ENCODE peak calls at places on chromosomes 3 and 15, in four cellular contexts. R, C, L and B are unnamed samples.

GRCh38 chr3:128242818-128243601 is 89.7 kb downstream of the EEFSEC start:
- DNase-seq in R (peak; percentile 19), L (peak; percentile 46), C (no peak), B (no peak)

GRCh38 chr15:29114277-29115092 is 155.1 kb downstream of the NSMCE3 start:
- DNase-seq in L (no peak), R (no peak), C (no peak), B (no peak)

GRCh38 chr3:60703956-60704736 is 547.1 kb downstream of the FHIT start:
- DNase-seq in R (peak; percentile 66), C (no peak), L (peak; percentile 62), B (no peak)

GRCh38 chr15:63880019-63880418 is 46.3 kb upstream of the HERC1 start:
- DNase-seq in L (no peak), C (no peak), R (no peak), B (no peak)

GRCh38 chr15:31360843-31361763 is 34.5 kb downstream of the KLF13 start:
- DNase-seq in L (no peak), R (no peak), C (no peak), B (no peak)

GRCh38 chr15:82064824-82065223 is 19.0 kb upstream of the MEX3B start:
- DNase-seq in C (no peak), L (peak; percentile 12), R (peak; percentile 65), B (no peak)

GRCh38 chr3:144162042-144162441 is 190.4 kb downstream of the DIPK2A start:
- DNase-seq in C (no peak), R (peak; percentile 89), L (peak; percentile 7), B (no peak)

GRCh38 chr3:177596822-177597271 is 399.6 kb upstream of the TBL1XR1 start:
- DNase-seq in R (no peak), C (no peak), L (no peak), B (no peak)

GRCh38 chr3:111033470-111034108 is 38.0 kb upstream of the NECTIN3 start:
- DNase-seq in L (no peak), C (no peak), R (peak; percentile 12), B (no peak)

GRCh38 chr3:122074621-122075265 is 19.6 kb downstream of the CD86 start:
- DNase-seq in L (no peak), C (no peak), R (no peak), B (no peak)

GRCh38 chr3:38964646-38965045 is 87.1 kb downstream of the SCN11A start:
- DNase-seq in C (no peak), R (no peak), L (no peak), B (no peak)

GRCh38 chr3:135990903-135991302 is 25.4 kb downstream of the PPP2R3A start:
- DNase-seq in C (no peak), L (no peak), R (no peak), B (no peak)

GRCh38 chr3:135989247-135989646 is 23.7 kb downstream of the PPP2R3A start:
- DNase-seq in R (peak; percentile 31), L (no peak), C (no peak), B (no peak)

GRCh38 chr3:135994708-135995335 is 29.3 kb downstream of the PPP2R3A start:
- DNase-seq in R (no peak), L (no peak), C (no peak), B (no peak)

GRCh38 chr3:135991621-135992020 is 26.1 kb downstream of the PPP2R3A start:
- DNase-seq in R (no peak), L (no peak), C (no peak), B (no peak)

GRCh38 chr3:135992072-135992471 is 26.5 kb downstream of the PPP2R3A start:
- DNase-seq in L (peak; percentile 72), C (no peak), R (peak; percentile 92), B (no peak)
- H3K9ac ChIP-seq in L (peak overlapping the region; percentile 56), C (no peak overlapping the region), R (no peak overlapping the region), B (no peak overlapping the region)

GRCh38 chr3:58567251-58567515 is 10.0 kb downstream of the FAM107A start:
- DNase-seq in L (no peak), R (no peak), C (no peak), B (no peak)
- H3K18ac ChIP-seq in L (no peak overlapping the region), R (no peak overlapping the region), C (no peak overlapping the region), B (peak overlapping the region; percentile 39)

GRCh38 chr3:50165388-50166308 is 10.5 kb downstream of the SEMA3F start:
- DNase-seq in C (peak; percentile 72), R (peak; percentile 47), L (no peak), B (no peak)
- H3K9ac ChIP-seq in C (peak overlapping the region; percentile 62), R (peak overlapping the region; percentile 54), L (peak overlapping the region; percentile 1), B (peak overlapping the region; percentile 34)

DNA sequence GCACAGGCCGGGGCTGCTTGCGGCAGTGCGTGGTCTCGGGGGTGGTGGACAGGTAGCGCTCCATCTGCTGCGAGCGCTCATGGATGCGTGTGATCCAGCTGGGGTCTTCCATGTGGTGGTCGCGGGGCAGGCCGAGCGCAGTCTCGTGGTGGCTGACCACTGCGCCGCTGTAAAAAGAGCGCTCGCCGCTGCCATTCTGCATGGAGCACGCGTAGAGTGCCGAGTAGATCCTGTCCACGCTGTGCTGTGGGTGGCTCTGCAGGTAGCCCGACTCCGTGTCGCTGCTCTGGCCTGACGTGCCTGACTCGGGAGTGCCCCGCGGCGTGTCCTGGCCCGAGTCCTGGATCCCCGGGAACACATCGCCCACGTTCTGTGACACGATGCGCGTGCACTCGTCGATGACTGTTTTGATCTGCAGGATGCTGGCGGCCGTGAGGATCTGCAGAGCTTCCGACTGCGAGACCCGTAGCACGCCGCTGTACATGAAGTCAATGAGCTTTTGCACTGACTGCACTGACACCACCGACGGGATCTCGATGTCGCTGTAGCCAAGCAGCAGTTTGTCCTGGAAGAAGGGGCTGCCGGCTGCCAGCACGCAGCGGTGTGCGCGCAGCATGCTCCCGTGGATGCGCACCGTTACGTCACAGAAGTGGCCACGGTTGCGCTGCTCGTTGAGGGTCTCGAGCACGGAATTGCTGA is 57.4 kb downstream of the TIGIT start:
- DNase-seq in C (no peak), L (no peak), R (no peak), B (no peak)
- H3K18ac ChIP-seq in C (no peak overlapping the region), L (no peak overlapping the region), R (no peak overlapping the region), B (peak overlapping the region; percentile 63)